ENCODE peak calls at places on chromosome 22, in seven cellular contexts. Y, B, W, Q, A, H and D are unnamed samples.

GRCh38 chr22:40397436-40397835 is 27.0 kb downstream of the SGSM3 start:
- DNase-seq in Y (no peak), B (no peak), W (no peak), Q (no peak), A (no peak), H (no peak), D (no peak)

GRCh38 chr22:19507534-19507861 is 16.7 kb downstream of the CLDN5 start:
- DNase-seq in Y (no peak), B (no peak), W (no peak), Q (no peak), A (no peak), H (no peak), D (no peak)

GRCh38 chr22:30392661-30393321 is 4.0 kb upstream of the SEC14L2 start:
- DNase-seq in Y (no peak), B (no peak), W (peak; percentile 33), Q (peak; percentile 21), A (no peak), H (no peak), D (no peak)

GRCh38 chr22:44445307-44445680 is 52.7 kb downstream of the RTL6 start:
- DNase-seq in Y (no peak), B (no peak), W (no peak), Q (no peak), A (no peak), H (no peak), D (no peak)

GRCh38 chr22:29310863-29311339 is 4.5 kb downstream of the GAS2L1 start:
- DNase-seq in Y (peak; percentile 56), B (no peak), W (peak; percentile 47), Q (peak; percentile 98), A (peak; percentile 37), H (peak; percentile 81), D (peak; percentile 94)

GRCh38 chr22:43002198-43002577 is 12.8 kb downstream of the PACSIN2 start:
- DNase-seq in Y (no peak), B (no peak), W (no peak), Q (peak; percentile 95), A (no peak), H (no peak), D (peak; percentile 34)

GRCh38 chr22:45969414-45969799 is 7.6 kb downstream of the WNT7B start:
- DNase-seq in Y (no peak), B (no peak), W (no peak), Q (no peak), A (no peak), H (no peak), D (no peak)

GRCh38 chr22:32887293-32887692 is 85.8 kb downstream of the TIMP3 start:
- DNase-seq in Y (no peak), B (no peak), W (no peak), Q (no peak), A (no peak), H (no peak), D (no peak)

GRCh38 chr22:43819691-43820670 is 7.9 kb upstream of the EFCAB6 start:
- DNase-seq in Y (no peak), B (no peak), W (no peak), Q (no peak), A (no peak), H (no peak), D (no peak)

GRCh38 chr22:28332410-28332809 is 347.2 kb downstream of the TTC28 start:
- DNase-seq in Y (no peak), B (no peak), W (no peak), Q (no peak), A (no peak), H (no peak), D (no peak)

GRCh38 chr22:19108807-19109197 is 13.4 kb downstream of the DGCR2 start:
- DNase-seq in Y (no peak), B (no peak), W (no peak), Q (no peak), A (no peak), H (no peak), D (no peak)

GRCh38 chr22:44859641-44860040 is 107.3 kb downstream of the ARHGAP8 start:
- DNase-seq in Y (no peak), B (no peak), W (no peak), Q (no peak), A (no peak), H (no peak), D (no peak)